ENCODE peak calls at places on chromosome 1, in nine cellular contexts. E is cardiac fibroblast, K is hepatocyte, G is neural progenitor cell, T is progenitor cell of endocrine pancreas, C is AG04450, L is endothelial cell, Q is mesothelial cell of epicardium, W is breast epithelium. I is an unnamed sample.

GRCh38 chr1:234135501-234135900 is 231.0 kb downstream of the SLC35F3 start:
- DNase-seq in E (no peak), K (no peak), G (no peak), T (no peak), C (no peak), L (no peak), Q (no peak), W (no peak), I (no peak)

GRCh38 chr1:234499119-234500039 is 20.4 kb upstream of the TARBP1 start:
- DNase-seq in E (peak), K (peak), G (peak), T (peak), C (peak), L (peak), Q (peak), W (peak), I (peak)

GRCh38 chr1:72282690-72283203 is 408 bp upstream of the NEGR1 start:
- DNase-seq in E (peak), K (peak), G (peak), T (peak), C (peak), L (peak), Q (peak), W (peak), I (peak)

GRCh38 chr1:116666747-116667576 is 571 bp downstream of the IGSF3 start:
- DNase-seq in E (no peak), K (peak), G (peak), T (peak), C (no peak), L (peak), Q (no peak), W (no peak), I (no peak)

GRCh38 chr1:1161683-1162079 is 12.0 kb upstream of the TTLL10 start:
- DNase-seq in E (no peak), K (no peak), G (no peak), T (no peak), C (no peak), L (no peak), Q (no peak), W (no peak), I (no peak)

GRCh38 chr1:24201941-24202440 is 14.9 kb upstream of the IFNLR1 start:
- DNase-seq in E (peak), K (peak), G (peak), T (peak), C (peak), L (peak), Q (peak), W (peak), I (peak)

GRCh38 chr1:152533327-152533938 is 19.2 kb downstream of the CRCT1 start:
- DNase-seq in E (peak), K (no peak), G (no peak), T (no peak), C (no peak), L (peak), Q (no peak), W (no peak), I (no peak)

GRCh38 chr1:231919900-231920299 is 293.3 kb downstream of the DISC1 start:
- DNase-seq in E (no peak), K (no peak), G (peak), T (no peak), C (no peak), L (no peak), Q (no peak), W (no peak), I (peak)

GRCh38 chr1:11629626-11630025 is 24.6 kb downstream of the FBXO2 start:
- DNase-seq in E (no peak), K (no peak), G (no peak), T (no peak), C (no peak), L (no peak), Q (no peak), W (no peak), I (no peak)

GRCh38 chr1:112325504-112325903 is 70.5 kb upstream of the CTTNBP2NL start:
- DNase-seq in E (no peak), K (peak), G (peak), T (no peak), C (no peak), L (no peak), Q (no peak), W (no peak), I (no peak)

GRCh38 chr1:96596226-96596625 is 125.4 kb upstream of the PTBP2 start:
- DNase-seq in E (peak), K (peak), G (peak), T (no peak), C (no peak), L (peak), Q (no peak), W (no peak), I (no peak)

GRCh38 chr1:8727809-8728213 is 89.6 kb downstream of the RERE start:
- DNase-seq in E (no peak), K (no peak), G (peak), T (no peak), C (no peak), L (no peak), Q (no peak), W (no peak), I (no peak)

GRCh38 chr1:69585666-69586065 is 17.9 kb downstream of the LRRC7 start:
- DNase-seq in E (no peak), K (no peak), G (no peak), T (no peak), C (no peak), L (no peak), Q (no peak), W (no peak), I (no peak)

GRCh38 chr1:234683856-234684632 is 74.1 kb upstream of the IRF2BP2 start:
- DNase-seq in E (peak), K (peak), G (no peak), T (no peak), C (no peak), L (no peak), Q (no peak), W (peak), I (no peak)

GRCh38 chr1:54766726-54767125 is 2.4 kb upstream of the PARS2 start:
- DNase-seq in E (no peak), K (no peak), G (no peak), T (no peak), C (no peak), L (no peak), Q (no peak), W (no peak), I (no peak)

GRCh38 chr1:221706862-221707582 is 34.9 kb downstream of the DUSP10 start:
- DNase-seq in E (no peak), K (no peak), G (no peak), T (no peak), C (no peak), L (no peak), Q (no peak), W (no peak), I (no peak)

GRCh38 chr1:6098303-6099215 is 52.9 kb downstream of the KCNAB2 start:
- DNase-seq in E (peak), K (no peak), G (no peak), T (no peak), C (no peak), L (no peak), Q (no peak), W (no peak), I (no peak)

GRCh38 chr1:182972231-182972630 is 19.3 kb upstream of the SHCBP1L start:
- DNase-seq in E (no peak), K (no peak), G (no peak), T (no peak), C (no peak), L (no peak), Q (no peak), W (no peak), I (no peak)

GRCh38 chr1:201374376-201374775 is 3.1 kb downstream of the TNNT2 start:
- DNase-seq in E (no peak), K (no peak), G (peak), T (no peak), C (no peak), L (no peak), Q (no peak), W (no peak), I (no peak)

GRCh38 chr1:72435025-72435424 is 152.7 kb upstream of the NEGR1 start:
- DNase-seq in E (peak), K (no peak), G (no peak), T (no peak), C (peak), L (no peak), Q (no peak), W (no peak), I (no peak)

GRCh38 chr1:234554478-234555311 is 55.3 kb downstream of the IRF2BP2 start:
- DNase-seq in E (no peak), K (no peak), G (no peak), T (no peak), C (no peak), L (no peak), Q (no peak), W (peak), I (no peak)

GRCh38 chr1:216604771-216605170 is 118.5 kb downstream of the ESRRG start:
- DNase-seq in E (no peak), K (no peak), G (no peak), T (no peak), C (no peak), L (no peak), Q (no peak), W (no peak), I (no peak)

GRCh38 chr1:46171872-46172271 is 3.0 kb upstream of the TSPAN1 start:
- DNase-seq in E (no peak), K (no peak), G (no peak), T (peak), C (no peak), L (no peak), Q (no peak), W (peak), I (no peak)

GRCh38 chr1:47940779-47941178 is 56.4 kb downstream of the TRABD2B start:
- DNase-seq in E (no peak), K (no peak), G (no peak), T (no peak), C (no peak), L (no peak), Q (no peak), W (no peak), I (no peak)

GRCh38 chr1:228646717-228647522 is 88.4 kb upstream of the RHOU start:
- DNase-seq in E (peak), K (peak), G (peak), T (no peak), C (no peak), L (no peak), Q (no peak), W (no peak), I (peak)

GRCh38 chr1:28417441-28418277 is 48.1 kb downstream of the PHACTR4 start:
- DNase-seq in E (peak), K (peak), G (no peak), T (no peak), C (no peak), L (no peak), Q (no peak), W (no peak), I (no peak)

GRCh38 chr1:172497230-172497629 is 35.7 kb upstream of the SUCO start:
- DNase-seq in E (no peak), K (peak), G (peak), T (no peak), C (no peak), L (peak), Q (peak), W (peak), I (no peak)

GRCh38 chr1:7012461-7012924 is 227.2 kb downstream of the CAMTA1 start:
- DNase-seq in E (no peak), K (no peak), G (no peak), T (no peak), C (no peak), L (no peak), Q (no peak), W (no peak), I (no peak)

GRCh38 chr1:54350360-54350759 is 55.8 kb downstream of the SSBP3 start:
- DNase-seq in E (no peak), K (no peak), G (no peak), T (no peak), C (no peak), L (no peak), Q (no peak), W (no peak), I (no peak)

GRCh38 chr1:211483896-211484612 is 7.9 kb downstream of the RD3 start:
- DNase-seq in E (no peak), K (no peak), G (no peak), T (no peak), C (no peak), L (no peak), Q (no peak), W (no peak), I (no peak)

GRCh38 chr1:37429038-37429437 is 45.3 kb upstream of the ZC3H12A start:
- DNase-seq in E (no peak), K (no peak), G (no peak), T (no peak), C (no peak), L (no peak), Q (no peak), W (no peak), I (no peak)

GRCh38 chr1:85048296-85049064 is at the start of gene MCOLN3:
- DNase-seq in E (no peak), K (peak), G (peak), T (peak), C (no peak), L (peak), Q (peak), W (no peak), I (no peak)

GRCh38 chr1:226706664-226707063 is 32.4 kb downstream of the ITPKB start:
- DNase-seq in E (no peak), K (no peak), G (no peak), T (no peak), C (no peak), L (no peak), Q (no peak), W (no peak), I (no peak)

GRCh38 chr1:26723013-26723991 is 27.5 kb downstream of the ARID1A start:
- DNase-seq in E (peak), K (peak), G (peak), T (no peak), C (peak), L (peak), Q (peak), W (peak), I (peak)

GRCh38 chr1:94806451-94806861 is 13.7 kb upstream of the SLC44A3 start:
- DNase-seq in E (peak), K (peak), G (no peak), T (no peak), C (no peak), L (no peak), Q (no peak), W (no peak), I (no peak)

GRCh38 chr1:53320646-53321045 is 7.2 kb downstream of the LRP8 start:
- DNase-seq in E (no peak), K (no peak), G (no peak), T (no peak), C (no peak), L (no peak), Q (no peak), W (no peak), I (no peak)

GRCh38 chr1:177172331-177172730 is 1.6 kb downstream of the BRINP2 start:
- DNase-seq in E (no peak), K (no peak), G (no peak), T (no peak), C (no peak), L (no peak), Q (no peak), W (no peak), I (no peak)

GRCh38 chr1:170768929-170769328 is 105.0 kb downstream of the PRRX1 start:
- DNase-seq in E (no peak), K (no peak), G (peak), T (no peak), C (no peak), L (no peak), Q (no peak), W (no peak), I (no peak)

DNA sequence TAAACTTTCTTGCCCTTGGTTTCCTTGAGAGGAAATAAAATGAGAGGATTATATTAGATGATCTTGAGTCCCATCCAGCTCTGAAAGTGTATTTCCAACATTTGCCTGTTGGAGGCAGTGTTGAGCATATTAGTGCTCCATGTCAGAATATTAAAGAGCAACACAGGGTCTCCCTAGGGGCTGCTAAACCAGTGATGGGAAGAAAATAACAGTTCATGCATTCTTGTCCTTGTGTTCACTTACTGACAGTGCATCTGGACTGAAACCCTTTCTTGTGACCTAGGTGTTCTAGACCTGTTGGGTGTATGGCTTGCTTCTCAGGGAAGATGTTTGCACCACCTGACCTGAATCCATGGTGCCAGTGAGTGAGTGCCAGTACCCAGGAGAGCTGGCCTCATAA is 124.7 kb upstream of the KIAA0040 start:
- DNase-seq in E (peak), K (no peak), G (peak), T (no peak), C (no peak), L (peak), Q (no peak), W (no peak), I (no peak)
- TF ChIP-seq CTCF in E (peak), K (peak), G (peak), T (peak), C (peak), L (peak), Q (peak), W (peak), I (peak)

DNA sequence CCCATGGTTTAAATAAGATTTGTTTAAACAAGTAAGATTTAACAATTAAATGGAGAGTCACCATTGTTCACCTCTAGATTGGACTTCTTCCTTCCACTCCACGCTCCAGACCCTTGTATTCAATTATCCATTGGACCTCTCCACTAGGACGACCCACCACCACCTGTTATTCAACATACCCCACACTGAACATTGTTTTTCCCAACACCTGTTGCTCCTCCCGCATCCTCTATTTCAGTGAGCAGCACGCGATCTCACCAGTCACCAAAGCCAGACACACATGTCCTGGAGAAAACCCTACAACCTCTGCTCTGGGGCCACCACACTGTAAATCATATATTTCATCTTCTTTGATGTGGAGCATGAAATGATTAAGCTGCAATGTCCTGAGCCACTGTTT is 28.6 kb downstream of the ATP8B2 start:
- DNase-seq in E (no peak), K (no peak), G (no peak), T (no peak), C (no peak), L (no peak), Q (no peak), W (no peak), I (no peak)
- TF ChIP-seq CTCF in E (no peak), K (no peak), G (no peak), T (no peak), C (no peak), L (no peak), Q (no peak), W (no peak), I (no peak)

DNA sequence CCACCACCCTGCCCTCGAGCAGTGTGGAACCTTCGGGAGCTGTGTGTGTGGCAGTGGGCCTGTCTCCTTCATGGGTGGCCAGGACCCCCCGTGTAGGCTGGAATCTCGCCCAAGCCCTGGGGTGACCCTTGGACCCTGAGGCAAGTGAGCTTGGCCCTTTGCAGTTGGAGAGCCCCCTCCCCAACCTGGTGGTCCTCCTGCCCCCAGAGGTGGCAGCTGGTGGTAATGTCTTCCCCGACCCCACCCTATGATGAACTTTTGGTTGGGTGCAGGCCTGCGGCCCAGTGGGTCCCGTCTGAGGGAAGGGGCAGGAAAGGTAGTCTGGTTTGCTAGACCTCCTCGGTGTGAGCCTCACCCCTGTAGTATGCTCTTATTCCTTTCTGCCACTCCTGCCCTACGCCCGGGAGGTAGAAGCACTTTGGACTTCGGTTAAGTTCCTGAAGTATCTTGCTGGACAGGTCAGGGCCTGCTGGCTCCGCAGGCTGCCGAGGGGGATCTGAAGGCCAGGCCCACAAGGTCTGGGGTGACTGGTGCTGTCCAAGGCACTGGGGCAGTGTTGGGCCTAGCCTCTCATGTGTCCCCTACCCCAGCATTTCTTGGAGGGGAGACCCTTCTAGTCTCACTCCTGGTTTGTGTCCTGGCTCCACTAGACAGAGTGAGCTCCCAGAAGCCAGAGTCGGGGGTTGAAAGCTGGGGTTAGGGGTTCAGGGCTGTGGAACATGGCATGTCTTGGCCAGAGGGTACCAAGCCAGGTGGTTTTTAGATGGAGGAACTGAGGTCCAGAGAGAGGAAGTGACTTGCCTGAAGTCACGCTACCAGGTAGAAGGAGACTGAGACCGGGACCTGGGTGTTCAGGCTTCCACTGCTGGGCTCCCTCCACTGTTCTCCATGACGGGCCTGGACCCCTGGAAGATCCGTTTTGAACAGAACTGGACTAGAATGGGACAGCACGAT is 1.7 kb downstream of the ZNF362 start:
- DNase-seq in E (no peak), K (peak), G (peak), T (no peak), C (no peak), L (no peak), Q (no peak), W (no peak), I (no peak)
- TF ChIP-seq CTCF in E (no peak), K (no peak), G (no peak), T (no peak), C (no peak), L (no peak), Q (no peak), W (no peak), I (no peak)

GRCh38 chr1:3899776-3900149 is 309 bp downstream of the C1orf174 start:
- DNase-seq in E (no peak), K (no peak), G (peak), T (peak), C (no peak), L (peak), Q (no peak), W (no peak), I (no peak)

GRCh38 chr1:3900969-3901529 is 977 bp upstream of the C1orf174 start:
- DNase-seq in E (peak), K (peak), G (peak), T (peak), C (peak), L (peak), Q (peak), W (peak), I (peak)

GRCh38 chr1:3900150-3900968 is at the start of gene C1orf174:
- DNase-seq in E (peak), K (peak), G (peak), T (peak), C (peak), L (peak), Q (peak), W (peak), I (peak)

GRCh38 chr1:3898475-3898735 is 1.7 kb downstream of the C1orf174 start:
- DNase-seq in E (no peak), K (no peak), G (no peak), T (no peak), C (no peak), L (no peak), Q (no peak), W (no peak), I (no peak)

DNA sequence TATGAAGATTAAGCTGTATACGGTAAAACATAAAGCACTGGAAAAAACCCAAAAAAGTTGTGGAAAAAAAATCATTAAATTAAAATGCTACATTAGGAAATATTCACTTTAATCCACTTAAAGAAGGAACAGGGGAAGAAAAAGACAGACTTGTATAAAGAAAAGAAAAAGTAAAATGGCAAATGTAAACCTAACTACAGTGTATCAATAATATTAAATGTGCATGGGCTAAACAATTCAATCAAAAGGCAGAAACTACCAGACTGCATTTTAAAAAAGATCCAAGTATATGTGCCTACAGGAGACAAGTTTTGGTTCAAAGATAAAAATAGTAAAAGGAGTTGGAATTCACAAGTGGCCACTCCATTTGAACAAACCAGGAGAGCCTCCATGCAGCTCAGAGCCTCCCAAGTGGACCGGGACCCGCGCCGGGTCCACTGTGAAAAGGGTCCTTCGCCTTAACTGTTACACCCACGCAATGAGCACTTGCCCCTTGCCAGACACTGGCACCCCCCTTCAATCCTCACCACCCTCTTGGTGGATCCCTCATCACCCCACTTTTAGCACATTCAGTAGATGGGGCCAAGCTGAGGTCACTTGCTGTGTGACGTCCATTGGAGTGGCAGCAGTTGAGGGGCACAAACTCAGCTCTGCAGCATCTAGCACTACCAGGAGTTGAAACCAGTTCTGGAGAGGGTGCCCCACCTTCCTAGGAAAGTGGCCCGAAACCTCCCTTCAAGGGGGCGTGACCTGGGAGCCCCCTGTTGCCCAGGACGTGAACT is 887 bp downstream of the C1orf174 start:
- DNase-seq in E (peak), K (peak), G (no peak), T (no peak), C (no peak), L (no peak), Q (no peak), W (no peak), I (no peak)
- TF ChIP-seq CTCF in E (peak), K (no peak), G (peak), T (peak), C (peak), L (no peak), Q (no peak), W (no peak), I (no peak)

I was measured in natural killer cell.